ENCODE peak calls at places on chromosome 15, in seven cellular contexts. N is neural progenitor cell; I is CD4-positive, alpha-beta memory T cell; P is NCI-H510A treated with DMSO at 0.1 percent for 48 hours; Z is heart right ventricle; V is MV-4-11; K is glomerular endothelial cell. E is an unnamed sample.

GRCh38 chr15:38054488-38054887 is 120.0 kb downstream of the TMCO5A start:
- DNase-seq in N (no peak), I (no peak), P (no peak), Z (no peak), V (no peak), K (no peak), E (no peak)

GRCh38 chr15:69729167-69729748 is 276.6 kb downstream of the RPLP1 start:
- DNase-seq in N (peak), I (peak), P (no peak), Z (no peak), V (peak), K (no peak), E (no peak)

GRCh38 chr15:50244959-50245624 is 20.4 kb downstream of the HDC start:
- DNase-seq in N (no peak), I (no peak), P (no peak), Z (no peak), V (no peak), K (no peak), E (no peak)

GRCh38 chr15:74345051-74345450 is 22.4 kb downstream of the CYP11A1 start:
- DNase-seq in N (no peak), I (no peak), P (no peak), Z (no peak), V (no peak), K (no peak), E (no peak)

GRCh38 chr15:53591041-53591440 is 168.4 kb downstream of the WDR72 start:
- DNase-seq in N (no peak), I (no peak), P (no peak), Z (no peak), V (no peak), K (no peak), E (no peak)

GRCh38 chr15:56765252-56765651 is 31.9 kb upstream of the ZNF280D start:
- DNase-seq in N (no peak), I (no peak), P (no peak), Z (no peak), V (no peak), K (no peak), E (peak)

GRCh38 chr15:58702233-58702632 is 47.3 kb downstream of the ADAM10 start:
- DNase-seq in N (no peak), I (no peak), P (no peak), Z (no peak), V (no peak), K (no peak), E (no peak)

GRCh38 chr15:96035091-96035490 is 295.4 kb upstream of the NR2F2 start:
- DNase-seq in N (no peak), I (no peak), P (no peak), Z (no peak), V (no peak), K (no peak), E (no peak)

GRCh38 chr15:63950911-63951481 is 95.3 kb downstream of the DAPK2 start:
- DNase-seq in N (no peak), I (no peak), P (no peak), Z (no peak), V (no peak), K (no peak), E (no peak)

GRCh38 chr15:65300924-65301441 is 3.5 kb upstream of the RNU5B-1 start:
- DNase-seq in N (peak), I (no peak), P (no peak), Z (no peak), V (no peak), K (no peak), E (no peak)

GRCh38 chr15:64019764-64020163 is 26.5 kb downstream of the DAPK2 start:
- DNase-seq in N (no peak), I (no peak), P (no peak), Z (peak), V (no peak), K (no peak), E (no peak)

GRCh38 chr15:82081904-82082810 is 36.3 kb upstream of the MEX3B start:
- DNase-seq in N (peak), I (no peak), P (no peak), Z (no peak), V (peak), K (no peak), E (no peak)

GRCh38 chr15:41554915-41555314 is 4.1 kb upstream of the TYRO3 start:
- DNase-seq in N (no peak), I (no peak), P (no peak), Z (no peak), V (no peak), K (no peak), E (no peak)

GRCh38 chr15:97504031-97504430 is 456.5 kb upstream of the ARRDC4 start:
- DNase-seq in N (no peak), I (no peak), P (no peak), Z (no peak), V (peak), K (peak), E (no peak)

GRCh38 chr15:37594431-37594830 is 340.0 kb upstream of the TMCO5A start:
- DNase-seq in N (no peak), I (no peak), P (no peak), Z (no peak), V (no peak), K (no peak), E (no peak)

GRCh38 chr15:84819291-84819768 is 2.2 kb downstream of the ALPK3 start:
- DNase-seq in N (peak), I (no peak), P (no peak), Z (peak), V (no peak), K (no peak), E (no peak)

GRCh38 chr15:65979316-65979715 is 110.0 kb downstream of the RAB11A start:
- DNase-seq in N (no peak), I (no peak), P (no peak), Z (no peak), V (no peak), K (no peak), E (no peak)

GRCh38 chr15:58684751-58685150 is 64.8 kb downstream of the ADAM10 start:
- DNase-seq in N (no peak), I (no peak), P (no peak), Z (no peak), V (no peak), K (no peak), E (no peak)

GRCh38 chr15:30065025-30065801 is 17.5 kb upstream of the GOLGA8J start:
- DNase-seq in N (no peak), I (no peak), P (peak), Z (no peak), V (no peak), K (no peak), E (no peak)

GRCh38 chr15:68739390-68740075 is 81.2 kb downstream of the ANP32A start:
- DNase-seq in N (no peak), I (no peak), P (no peak), Z (no peak), V (no peak), K (no peak), E (no peak)

GRCh38 chr15:49435201-49435600 is 12.2 kb downstream of the FGF7 start:
- DNase-seq in N (no peak), I (no peak), P (no peak), Z (no peak), V (no peak), K (no peak), E (no peak)

GRCh38 chr15:49810651-49811175 is 189.9 kb downstream of the DTWD1 start:
- DNase-seq in N (no peak), I (no peak), P (no peak), Z (no peak), V (no peak), K (no peak), E (no peak)

GRCh38 chr15:71294636-71295241 is 179.5 kb downstream of the THSD4 start:
- DNase-seq in N (no peak), I (no peak), P (no peak), Z (no peak), V (no peak), K (peak), E (no peak)

GRCh38 chr15:101637549-101638318 is 14.4 kb downstream of the TM2D3 start:
- DNase-seq in N (no peak), I (no peak), P (no peak), Z (no peak), V (no peak), K (no peak), E (no peak)

E was measured in GF-D8.